ENCODE peak calls at places on chromosomes 13 and 19, in five cellular contexts. I is IMR-90, T is suprapubic skin, Q is adrenal gland, E is H1. C is an unnamed sample.

GRCh38 chr13:100439247-100439955 is 149.2 kb downstream of the GGACT start:
- DNase-seq in I (no peak), T (no peak), Q (no peak), E (peak; percentile 25), C (no peak)

GRCh38 chr13:98297043-98297442 is 120.0 kb upstream of the RNF113B start:
- DNase-seq in I (no peak), T (no peak), Q (no peak), E (no peak), C (no peak)

GRCh38 chr13:22461854-22462565 is 718.8 kb upstream of the SGCG start:
- DNase-seq in I (no peak), T (no peak), Q (peak; percentile 82), E (no peak), C (no peak)

GRCh38 chr19:35557539-35558399 is 5.7 kb downstream of the ATP4A start:
- DNase-seq in I (peak; percentile 33), T (no peak), Q (peak; percentile 91), E (peak; percentile 86), C (no peak)

GRCh38 chr13:113162783-113163685 is 4.6 kb downstream of the PROZ start:
- DNase-seq in I (no peak), T (no peak), Q (no peak), E (no peak), C (no peak)

GRCh38 chr13:98447130-98447529 is 129.8 kb downstream of the STK24 start:
- DNase-seq in I (no peak), T (no peak), Q (no peak), E (no peak), C (no peak)

GRCh38 chr13:26468203-26468602 is 89.3 kb upstream of the WASF3 start:
- DNase-seq in I (no peak), T (no peak), Q (no peak), E (no peak), C (no peak)

GRCh38 chr13:77751513-77752456 is 54.3 kb downstream of the SLAIN1 start:
- DNase-seq in I (peak; percentile 37), T (no peak), Q (peak; percentile 66), E (no peak), C (no peak)

GRCh38 chr19:57903298-57904174 is 12.9 kb downstream of the ZNF417 start:
- DNase-seq in I (peak; percentile 53), T (no peak), Q (no peak), E (no peak), C (no peak)

GRCh38 chr19:8145969-8146368 is 3.4 kb downstream of the FBN3 start:
- DNase-seq in I (no peak), T (no peak), Q (no peak), E (no peak), C (no peak)

GRCh38 chr13:20988909-20989735 is 72.3 kb downstream of the LATS2 start:
- DNase-seq in I (no peak), T (no peak), Q (no peak), E (no peak), C (no peak)

GRCh38 chr19:42091300-42092266 is 15.6 kb downstream of the ZNF574 start:
- DNase-seq in I (peak; percentile 64), T (no peak), Q (peak; percentile 71), E (no peak), C (no peak)

GRCh38 chr19:3094638-3095374 is 644 bp downstream of the GNA11 start:
- DNase-seq in I (peak; percentile 17), T (peak; percentile 79), Q (no peak), E (no peak), C (no peak)

GRCh38 chr13:99847318-99847750 is 124.2 kb downstream of the ZIC5 start:
- DNase-seq in I (no peak), T (no peak), Q (no peak), E (no peak), C (no peak)

GRCh38 chr13:28059214-28059613 is 41.2 kb downstream of the FLT3 start:
- DNase-seq in I (peak; percentile 15), T (no peak), Q (peak; percentile 53), E (no peak), C (no peak)

GRCh38 chr13:97422118-97423054 is 11.6 kb upstream of the RAP2A start:
- DNase-seq in I (no peak), T (no peak), Q (peak; percentile 57), E (no peak), C (no peak)

GRCh38 chr13:109761695-109762094 is 24.7 kb downstream of the IRS2 start:
- DNase-seq in I (no peak), T (no peak), Q (no peak), E (no peak), C (no peak)

GRCh38 chr13:109759609-109760008 is 26.8 kb downstream of the IRS2 start:
- DNase-seq in I (no peak), T (no peak), Q (peak; percentile 41), E (no peak), C (no peak)

GRCh38 chr13:109760951-109761350 is 25.4 kb downstream of the IRS2 start:
- DNase-seq in I (no peak), T (no peak), Q (peak; percentile 52), E (no peak), C (no peak)

GRCh38 chr13:109758937-109759480 is 27.4 kb downstream of the IRS2 start:
- DNase-seq in I (no peak), T (no peak), Q (peak; percentile 57), E (no peak), C (no peak)

GRCh38 chr13:109760372-109760771 is 26.0 kb downstream of the IRS2 start:
- DNase-seq in I (no peak), T (no peak), Q (peak; percentile 38), E (no peak), C (no peak)
- TF ChIP-seq POLR2A in I (no peak), T (no peak), Q (no peak), E (no peak), C (no peak)

GRCh38 chr19:39400997-39401548 is 5.6 kb upstream of the ZFP36 start:
- DNase-seq in I (no peak), T (no peak), Q (no peak), E (no peak), C (no peak)

GRCh38 chr19:39397360-39398296 is 6.5 kb downstream of the MED29 start:
- DNase-seq in I (peak; percentile 76), T (peak; percentile 95), Q (peak; percentile 93), E (no peak), C (peak; percentile 92)

GRCh38 chr19:39401549-39402416 is 4.9 kb upstream of the ZFP36 start:
- DNase-seq in I (peak; percentile 89), T (peak; percentile 87), Q (peak; percentile 90), E (no peak), C (no peak)

GRCh38 chr19:39399684-39400465 is 6.8 kb upstream of the ZFP36 start:
- DNase-seq in I (no peak), T (no peak), Q (no peak), E (no peak), C (no peak)

DNA sequence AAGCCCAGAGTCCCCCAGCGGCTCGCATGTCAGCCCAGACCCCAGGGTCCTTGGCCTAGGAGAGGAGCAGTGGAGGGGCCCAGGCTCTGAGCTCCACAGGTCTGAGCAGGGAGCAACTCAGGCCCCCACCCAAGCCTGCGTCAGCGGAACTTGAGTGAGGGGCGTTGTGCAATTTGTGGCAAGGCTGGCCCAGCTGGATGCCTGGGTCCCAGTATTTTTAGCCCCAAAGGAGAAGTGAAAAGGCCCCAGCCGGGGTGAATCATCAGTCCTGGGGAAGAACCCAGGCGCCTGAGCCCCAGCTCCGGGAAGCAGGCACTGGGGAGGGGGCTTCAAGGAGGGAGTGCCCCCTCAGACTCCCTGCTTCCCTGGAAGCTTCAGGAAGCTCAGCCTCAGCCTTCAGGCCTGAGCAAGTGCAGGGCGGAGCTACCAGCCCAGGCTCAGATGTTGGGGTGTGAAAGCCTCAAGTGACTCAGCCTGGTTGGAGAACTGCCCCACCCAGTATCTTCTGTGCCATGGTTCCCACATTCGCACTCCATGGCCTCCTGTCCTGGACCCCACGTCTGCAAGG is 7.2 kb downstream of the MED29 start:
- DNase-seq in I (peak; percentile 84), T (peak; percentile 95), Q (peak; percentile 84), E (no peak), C (peak; percentile 95)
- TF ChIP-seq POLR2A in I (no peak), T (no peak), Q (no peak), E (no peak), C (no peak)

DNA sequence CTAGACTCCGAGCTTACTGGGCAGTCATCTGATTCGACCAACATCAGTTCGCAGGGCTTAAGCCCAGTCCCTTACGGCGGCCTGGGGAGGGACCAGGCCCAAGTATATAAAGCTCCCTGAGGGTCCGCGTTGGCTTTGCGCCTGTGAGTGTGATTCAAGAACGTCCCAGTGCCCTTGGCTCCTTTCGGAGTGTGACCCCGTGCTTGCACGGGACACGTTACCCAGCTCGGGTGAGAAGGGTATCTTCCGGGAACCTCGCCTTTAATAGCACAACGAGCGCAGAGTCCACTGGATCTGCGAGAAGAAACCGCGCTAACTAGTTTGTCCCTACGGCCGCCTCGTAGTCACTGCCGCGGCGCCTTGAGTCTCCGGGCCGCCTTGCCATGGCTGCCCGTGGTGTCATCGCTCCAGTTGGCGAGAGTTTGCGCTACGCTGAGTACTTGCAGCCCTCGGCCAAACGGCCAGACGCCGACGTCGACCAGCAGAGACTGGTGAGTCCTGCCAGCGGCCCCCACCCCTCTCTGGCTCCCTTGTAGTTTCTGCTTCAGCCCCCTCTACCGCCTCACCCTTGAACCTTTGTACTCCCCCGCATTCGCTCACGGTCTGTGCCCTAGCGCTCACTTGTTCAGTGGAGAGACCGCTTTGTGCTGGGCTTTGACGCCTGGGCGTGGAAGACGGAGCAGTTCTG is at the start of gene DNAJC15:
- DNase-seq in I (peak; percentile 83), T (peak; percentile 89), Q (peak; percentile 91), E (peak; percentile 56), C (no peak)
- TF ChIP-seq POLR2A in I (peak; percentile 44), T (no peak), Q (no peak), E (peak; percentile 81), C (no peak)

GRCh38 chr13:51453308-51453958 is 597 bp upstream of the INTS6 start:
- DNase-seq in I (no peak), T (peak; percentile 88), Q (no peak), E (no peak), C (no peak)

GRCh38 chr13:51451467-51452390 is 1.1 kb downstream of the INTS6 start:
- DNase-seq in I (peak; percentile 57), T (peak; percentile 92), Q (peak; percentile 93), E (peak; percentile 29), C (peak; percentile 92)

GRCh38 chr13:51453959-51454703 is 1.3 kb upstream of the INTS6 start:
- DNase-seq in I (peak; percentile 6), T (no peak), Q (no peak), E (no peak), C (no peak)

GRCh38 chr13:51451134-51451466 is 1.7 kb downstream of the INTS6 start:
- DNase-seq in I (no peak), T (no peak), Q (no peak), E (no peak), C (no peak)

DNA sequence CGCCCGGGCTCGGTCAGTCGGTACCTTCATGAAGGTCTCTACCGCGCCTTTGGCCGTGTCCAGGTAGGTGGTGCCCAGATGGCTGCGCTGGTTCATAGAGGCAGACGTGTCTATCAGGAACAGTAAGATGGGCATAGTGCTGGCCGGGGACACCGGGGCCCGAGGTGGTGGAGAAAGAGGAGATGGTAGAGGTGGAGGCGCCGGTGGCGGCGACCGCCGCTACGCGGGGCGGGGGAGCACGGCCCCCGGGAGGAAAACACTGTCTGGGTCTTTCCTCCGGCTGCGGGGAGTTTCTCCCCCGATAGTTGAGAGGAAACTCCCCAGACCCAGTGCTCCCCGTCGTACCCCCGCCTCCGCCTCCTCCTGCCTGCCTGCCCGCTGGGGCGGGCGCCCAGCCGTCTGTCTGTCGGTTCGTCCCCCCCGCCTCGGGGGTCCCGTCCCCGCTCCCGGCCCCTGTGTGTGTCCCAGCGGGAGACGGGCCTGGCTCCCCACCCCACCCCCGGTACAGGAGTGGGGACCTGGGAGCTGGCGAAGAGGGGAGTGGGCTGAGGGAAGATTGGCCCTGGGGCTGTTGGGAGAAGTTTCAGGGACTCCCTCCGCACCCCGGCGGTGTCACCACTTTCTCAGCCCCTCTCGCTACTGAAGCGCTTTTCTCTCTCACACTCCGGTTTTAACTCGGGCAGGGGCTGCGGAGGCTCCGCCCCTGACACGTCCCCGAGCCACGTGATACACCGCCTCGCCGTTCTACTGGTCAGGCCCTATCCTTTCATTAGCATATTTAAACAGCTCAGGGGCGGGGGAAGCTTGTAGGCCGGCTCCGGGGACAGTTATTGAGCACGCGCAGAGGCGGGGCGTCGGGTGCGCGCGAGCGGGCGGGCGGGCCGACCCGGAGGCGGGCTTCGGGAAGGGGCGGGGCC is at the start of gene INTS6:
- DNase-seq in I (peak; percentile 99), T (peak; percentile 100), Q (peak; percentile 100), E (peak; percentile 98), C (peak; percentile 100)
- TF ChIP-seq POLR2A in I (peak; percentile 100), T (peak; percentile 99), Q (peak; percentile 99), E (peak; percentile 100), C (peak; percentile 90)

C was measured in vagina.